ENCODE peak calls at places on chromosome 2, in eight cellular contexts. One of them, this sample, is unnamed.

GRCh38 chr2:184562532-184562931 is 35.8 kb upstream of the ZNF804A start:
- DNase-seq in NCI-H1105: no peak
- DNase-seq in body of pancreas: no peak
- DNase-seq in NCI-H774: no peak
- DNase-seq in choroid plexus epithelial cell: peak
- DNase-seq in adrenal gland: no peak
- DNase-seq in NCI-H2171 treated with DMSO at 0.1 percent for 48 hours: no peak
- DNase-seq in Kasumi-1: peak
- DNase-seq in this sample: peak

GRCh38 chr2:121699421-121700328 is 37.0 kb downstream of the NIFK start:
- DNase-seq in Kasumi-1: peak
- DNase-seq in NCI-H2171 treated with DMSO at 0.1 percent for 48 hours: no peak
- DNase-seq in body of pancreas: peak
- DNase-seq in NCI-H1105: no peak
- DNase-seq in adrenal gland: peak
- DNase-seq in choroid plexus epithelial cell: peak
- DNase-seq in NCI-H774: no peak
- DNase-seq in this sample: peak

GRCh38 chr2:45724329-45724728 is 72.9 kb downstream of the PRKCE start:
- DNase-seq in NCI-H774: no peak
- DNase-seq in adrenal gland: no peak
- DNase-seq in NCI-H2171 treated with DMSO at 0.1 percent for 48 hours: no peak
- DNase-seq in Kasumi-1: no peak
- DNase-seq in choroid plexus epithelial cell: no peak
- DNase-seq in NCI-H1105: no peak
- DNase-seq in body of pancreas: no peak
- DNase-seq in this sample: no peak

GRCh38 chr2:157413342-157414035 is 30.4 kb downstream of the CYTIP start:
- DNase-seq in NCI-H1105: no peak
- DNase-seq in NCI-H2171 treated with DMSO at 0.1 percent for 48 hours: no peak
- DNase-seq in Kasumi-1: peak
- DNase-seq in choroid plexus epithelial cell: no peak
- DNase-seq in body of pancreas: no peak
- DNase-seq in adrenal gland: no peak
- DNase-seq in NCI-H774: no peak
- DNase-seq in this sample: no peak

GRCh38 chr2:146661494-146662096 is 1183.2 kb upstream of the ACVR2A start:
- DNase-seq in Kasumi-1: peak
- DNase-seq in adrenal gland: no peak
- DNase-seq in NCI-H1105: peak
- DNase-seq in NCI-H774: peak
- DNase-seq in NCI-H2171 treated with DMSO at 0.1 percent for 48 hours: peak
- DNase-seq in choroid plexus epithelial cell: peak
- DNase-seq in body of pancreas: no peak
- DNase-seq in this sample: peak

GRCh38 chr2:241896746-241897201 is 27.2 kb downstream of the RTP5 start:
- DNase-seq in NCI-H2171 treated with DMSO at 0.1 percent for 48 hours: no peak
- DNase-seq in adrenal gland: peak
- DNase-seq in NCI-H774: no peak
- DNase-seq in body of pancreas: peak
- DNase-seq in NCI-H1105: no peak
- DNase-seq in choroid plexus epithelial cell: no peak
- DNase-seq in Kasumi-1: no peak
- DNase-seq in this sample: no peak

GRCh38 chr2:86393521-86394490 is 47.4 kb upstream of the KDM3A start:
- DNase-seq in NCI-H774: peak
- DNase-seq in choroid plexus epithelial cell: peak
- DNase-seq in adrenal gland: no peak
- DNase-seq in Kasumi-1: no peak
- DNase-seq in NCI-H2171 treated with DMSO at 0.1 percent for 48 hours: peak
- DNase-seq in NCI-H1105: no peak
- DNase-seq in body of pancreas: peak
- DNase-seq in this sample: peak

GRCh38 chr2:190578158-190579057 is 43.9 kb upstream of the NEMP2 start:
- DNase-seq in NCI-H774: peak
- DNase-seq in choroid plexus epithelial cell: peak
- DNase-seq in Kasumi-1: peak
- DNase-seq in adrenal gland: no peak
- DNase-seq in NCI-H1105: peak
- DNase-seq in NCI-H2171 treated with DMSO at 0.1 percent for 48 hours: no peak
- DNase-seq in body of pancreas: peak
- DNase-seq in this sample: no peak

GRCh38 chr2:36919041-36919837 is 47.1 kb downstream of the STRN start:
- DNase-seq in NCI-H774: no peak
- DNase-seq in adrenal gland: no peak
- DNase-seq in body of pancreas: no peak
- DNase-seq in NCI-H1105: no peak
- DNase-seq in Kasumi-1: no peak
- DNase-seq in NCI-H2171 treated with DMSO at 0.1 percent for 48 hours: no peak
- DNase-seq in choroid plexus epithelial cell: peak
- DNase-seq in this sample: no peak

GRCh38 chr2:28084564-28084963 is 194.0 kb downstream of the BABAM2 start:
- DNase-seq in adrenal gland: peak
- DNase-seq in choroid plexus epithelial cell: peak
- DNase-seq in NCI-H2171 treated with DMSO at 0.1 percent for 48 hours: no peak
- DNase-seq in body of pancreas: no peak
- DNase-seq in Kasumi-1: no peak
- DNase-seq in NCI-H1105: no peak
- DNase-seq in NCI-H774: no peak
- DNase-seq in this sample: peak

GRCh38 chr2:52141076-52141475 is 1109.1 kb upstream of the NRXN1 start:
- DNase-seq in choroid plexus epithelial cell: peak
- DNase-seq in NCI-H1105: no peak
- DNase-seq in Kasumi-1: no peak
- DNase-seq in body of pancreas: no peak
- DNase-seq in NCI-H2171 treated with DMSO at 0.1 percent for 48 hours: no peak
- DNase-seq in NCI-H774: no peak
- DNase-seq in adrenal gland: no peak
- DNase-seq in this sample: peak

GRCh38 chr2:9440058-9440727 is 16.7 kb downstream of the CPSF3 start:
- DNase-seq in adrenal gland: no peak
- DNase-seq in NCI-H1105: no peak
- DNase-seq in body of pancreas: no peak
- DNase-seq in NCI-H2171 treated with DMSO at 0.1 percent for 48 hours: no peak
- DNase-seq in NCI-H774: no peak
- DNase-seq in choroid plexus epithelial cell: peak
- DNase-seq in Kasumi-1: no peak
- DNase-seq in this sample: peak

GRCh38 chr2:73089270-73090030 is 17.9 kb upstream of the SFXN5 start:
- DNase-seq in NCI-H1105: no peak
- DNase-seq in body of pancreas: peak
- DNase-seq in choroid plexus epithelial cell: peak
- DNase-seq in adrenal gland: no peak
- DNase-seq in Kasumi-1: no peak
- DNase-seq in NCI-H2171 treated with DMSO at 0.1 percent for 48 hours: no peak
- DNase-seq in NCI-H774: no peak
- DNase-seq in this sample: peak

GRCh38 chr2:196530910-196531309 is 108.6 kb upstream of the CCDC150 start:
- DNase-seq in Kasumi-1: no peak
- DNase-seq in adrenal gland: no peak
- DNase-seq in NCI-H1105: no peak
- DNase-seq in NCI-H774: no peak
- DNase-seq in body of pancreas: no peak
- DNase-seq in choroid plexus epithelial cell: no peak
- DNase-seq in NCI-H2171 treated with DMSO at 0.1 percent for 48 hours: no peak
- DNase-seq in this sample: no peak

GRCh38 chr2:67867735-67868134 is 195.1 kb downstream of the C1D start:
- DNase-seq in NCI-H2171 treated with DMSO at 0.1 percent for 48 hours: no peak
- DNase-seq in adrenal gland: no peak
- DNase-seq in choroid plexus epithelial cell: peak
- DNase-seq in NCI-H774: no peak
- DNase-seq in Kasumi-1: no peak
- DNase-seq in body of pancreas: no peak
- DNase-seq in NCI-H1105: no peak
- DNase-seq in this sample: peak

GRCh38 chr2:231521443-231521842 is 8.8 kb downstream of the NMUR1 start:
- DNase-seq in body of pancreas: no peak
- DNase-seq in Kasumi-1: peak
- DNase-seq in adrenal gland: no peak
- DNase-seq in NCI-H2171 treated with DMSO at 0.1 percent for 48 hours: no peak
- DNase-seq in NCI-H1105: no peak
- DNase-seq in choroid plexus epithelial cell: no peak
- DNase-seq in NCI-H774: no peak
- DNase-seq in this sample: no peak

GRCh38 chr2:189673661-189674373 is 653 bp upstream of the ANKAR start:
- DNase-seq in body of pancreas: no peak
- DNase-seq in Kasumi-1: no peak
- DNase-seq in adrenal gland: no peak
- DNase-seq in choroid plexus epithelial cell: no peak
- DNase-seq in NCI-H2171 treated with DMSO at 0.1 percent for 48 hours: no peak
- DNase-seq in NCI-H774: no peak
- DNase-seq in NCI-H1105: no peak
- DNase-seq in this sample: no peak

GRCh38 chr2:28695245-28695647 is 56.4 kb upstream of the PPP1CB start:
- DNase-seq in body of pancreas: peak
- DNase-seq in NCI-H2171 treated with DMSO at 0.1 percent for 48 hours: no peak
- DNase-seq in NCI-H774: no peak
- DNase-seq in adrenal gland: no peak
- DNase-seq in choroid plexus epithelial cell: no peak
- DNase-seq in NCI-H1105: no peak
- DNase-seq in Kasumi-1: no peak
- DNase-seq in this sample: no peak

GRCh38 chr2:30948120-30948519 is 140.9 kb upstream of the CAPN13 start:
- DNase-seq in Kasumi-1: no peak
- DNase-seq in NCI-H2171 treated with DMSO at 0.1 percent for 48 hours: no peak
- DNase-seq in NCI-H774: no peak
- DNase-seq in choroid plexus epithelial cell: peak
- DNase-seq in body of pancreas: no peak
- DNase-seq in NCI-H1105: no peak
- DNase-seq in adrenal gland: no peak
- DNase-seq in this sample: no peak

GRCh38 chr2:36355157-36355889 is at the start of gene CRIM1:
- DNase-seq in Kasumi-1: peak
- DNase-seq in NCI-H1105: no peak
- DNase-seq in NCI-H774: peak
- DNase-seq in body of pancreas: peak
- DNase-seq in NCI-H2171 treated with DMSO at 0.1 percent for 48 hours: peak
- DNase-seq in choroid plexus epithelial cell: peak
- DNase-seq in adrenal gland: peak
- DNase-seq in this sample: peak

GRCh38 chr2:25690058-25690457 is 16.7 kb upstream of the DTNB start:
- DNase-seq in choroid plexus epithelial cell: peak
- DNase-seq in NCI-H2171 treated with DMSO at 0.1 percent for 48 hours: peak
- DNase-seq in body of pancreas: no peak
- DNase-seq in Kasumi-1: no peak
- DNase-seq in NCI-H1105: no peak
- DNase-seq in adrenal gland: no peak
- DNase-seq in NCI-H774: no peak
- DNase-seq in this sample: no peak

GRCh38 chr2:190859347-190860297 is 21.0 kb upstream of the GLS start:
- DNase-seq in adrenal gland: no peak
- DNase-seq in Kasumi-1: no peak
- DNase-seq in body of pancreas: no peak
- DNase-seq in choroid plexus epithelial cell: peak
- DNase-seq in NCI-H774: no peak
- DNase-seq in NCI-H1105: no peak
- DNase-seq in NCI-H2171 treated with DMSO at 0.1 percent for 48 hours: no peak
- DNase-seq in this sample: peak

GRCh38 chr2:106095478-106096392 is 98.4 kb downstream of the UXS1 start:
- DNase-seq in NCI-H1105: no peak
- DNase-seq in choroid plexus epithelial cell: no peak
- DNase-seq in NCI-H774: no peak
- DNase-seq in NCI-H2171 treated with DMSO at 0.1 percent for 48 hours: no peak
- DNase-seq in adrenal gland: peak
- DNase-seq in body of pancreas: no peak
- DNase-seq in Kasumi-1: peak
- DNase-seq in this sample: no peak

GRCh38 chr2:28713582-28714292 is 37.9 kb upstream of the PPP1CB start:
- DNase-seq in NCI-H774: no peak
- DNase-seq in adrenal gland: no peak
- DNase-seq in NCI-H2171 treated with DMSO at 0.1 percent for 48 hours: no peak
- DNase-seq in Kasumi-1: no peak
- DNase-seq in body of pancreas: no peak
- DNase-seq in NCI-H1105: no peak
- DNase-seq in choroid plexus epithelial cell: peak
- DNase-seq in this sample: peak

GRCh38 chr2:108998911-108999310 is 9.9 kb upstream of the EDAR start:
- DNase-seq in body of pancreas: no peak
- DNase-seq in NCI-H1105: no peak
- DNase-seq in NCI-H774: no peak
- DNase-seq in choroid plexus epithelial cell: peak
- DNase-seq in Kasumi-1: no peak
- DNase-seq in adrenal gland: no peak
- DNase-seq in NCI-H2171 treated with DMSO at 0.1 percent for 48 hours: no peak
- DNase-seq in this sample: peak

GRCh38 chr2:42876280-42876840 is 84.0 kb upstream of the HAAO start:
- DNase-seq in choroid plexus epithelial cell: no peak
- DNase-seq in body of pancreas: no peak
- DNase-seq in Kasumi-1: no peak
- DNase-seq in NCI-H2171 treated with DMSO at 0.1 percent for 48 hours: no peak
- DNase-seq in adrenal gland: peak
- DNase-seq in NCI-H774: no peak
- DNase-seq in NCI-H1105: no peak
- DNase-seq in this sample: no peak

GRCh38 chr2:21774691-21775090 is 650.9 kb downstream of the TDRD15 start:
- DNase-seq in NCI-H774: no peak
- DNase-seq in adrenal gland: no peak
- DNase-seq in NCI-H1105: no peak
- DNase-seq in Kasumi-1: no peak
- DNase-seq in choroid plexus epithelial cell: peak
- DNase-seq in body of pancreas: no peak
- DNase-seq in NCI-H2171 treated with DMSO at 0.1 percent for 48 hours: peak
- DNase-seq in this sample: no peak

GRCh38 chr2:160583823-160584537 is 90.4 kb upstream of the RBMS1 start:
- DNase-seq in adrenal gland: no peak
- DNase-seq in Kasumi-1: no peak
- DNase-seq in NCI-H2171 treated with DMSO at 0.1 percent for 48 hours: no peak
- DNase-seq in choroid plexus epithelial cell: no peak
- DNase-seq in body of pancreas: no peak
- DNase-seq in NCI-H1105: no peak
- DNase-seq in NCI-H774: peak
- DNase-seq in this sample: no peak

GRCh38 chr2:69926849-69927515 is 12.1 kb downstream of the MXD1 start:
- DNase-seq in NCI-H1105: no peak
- DNase-seq in NCI-H774: no peak
- DNase-seq in Kasumi-1: no peak
- DNase-seq in body of pancreas: no peak
- DNase-seq in adrenal gland: no peak
- DNase-seq in NCI-H2171 treated with DMSO at 0.1 percent for 48 hours: no peak
- DNase-seq in choroid plexus epithelial cell: peak
- DNase-seq in this sample: no peak

GRCh38 chr2:213065583-213066444 is 85.6 kb downstream of the IKZF2 start:
- DNase-seq in choroid plexus epithelial cell: peak
- DNase-seq in NCI-H1105: peak
- DNase-seq in Kasumi-1: no peak
- DNase-seq in adrenal gland: peak
- DNase-seq in body of pancreas: peak
- DNase-seq in NCI-H774: peak
- DNase-seq in NCI-H2171 treated with DMSO at 0.1 percent for 48 hours: peak
- DNase-seq in this sample: peak

GRCh38 chr2:237572021-237572741 is 5.8 kb downstream of the PRLH start:
- DNase-seq in NCI-H2171 treated with DMSO at 0.1 percent for 48 hours: peak
- DNase-seq in Kasumi-1: peak
- DNase-seq in choroid plexus epithelial cell: peak
- DNase-seq in NCI-H774: peak
- DNase-seq in adrenal gland: peak
- DNase-seq in body of pancreas: peak
- DNase-seq in NCI-H1105: peak
- DNase-seq in this sample: peak

GRCh38 chr2:199197448-199197847 is 260.3 kb downstream of the SATB2 start:
- DNase-seq in body of pancreas: no peak
- DNase-seq in Kasumi-1: peak
- DNase-seq in NCI-H774: no peak
- DNase-seq in adrenal gland: no peak
- DNase-seq in choroid plexus epithelial cell: no peak
- DNase-seq in NCI-H2171 treated with DMSO at 0.1 percent for 48 hours: no peak
- DNase-seq in NCI-H1105: no peak
- DNase-seq in this sample: peak

GRCh38 chr2:136891100-136891499 is 125.8 kb downstream of the THSD7B start:
- DNase-seq in NCI-H774: no peak
- DNase-seq in Kasumi-1: no peak
- DNase-seq in adrenal gland: no peak
- DNase-seq in NCI-H2171 treated with DMSO at 0.1 percent for 48 hours: no peak
- DNase-seq in body of pancreas: no peak
- DNase-seq in NCI-H1105: no peak
- DNase-seq in choroid plexus epithelial cell: no peak
- DNase-seq in this sample: no peak

GRCh38 chr2:196242131-196242620 is 70.8 kb upstream of the STK17B start:
- DNase-seq in NCI-H774: no peak
- DNase-seq in NCI-H1105: no peak
- DNase-seq in adrenal gland: no peak
- DNase-seq in NCI-H2171 treated with DMSO at 0.1 percent for 48 hours: no peak
- DNase-seq in Kasumi-1: peak
- DNase-seq in body of pancreas: no peak
- DNase-seq in choroid plexus epithelial cell: no peak
- DNase-seq in this sample: peak

This sample was measured in astrocyte.